ENCODE peak calls at places on chromosomes 13 and 19, in six cellular contexts. C, T, L, G, S and Q are unnamed samples. For H3F3A, the result is how much of the 10 kb centered on the place peaks cover.

GRCh38 chr13:63012016-63012415 is 1596.4 kb upstream of the PCDH20 start:
- DNase-seq in C (no peak), T (no peak), L (no peak), G (no peak), S (no peak), Q (no peak)

GRCh38 chr13:42707003-42707402 is 74.4 kb upstream of the FAM216B start:
- DNase-seq in C (no peak), T (no peak), L (no peak), G (no peak), S (no peak), Q (no peak)

GRCh38 chr13:113869263-113869662 is 5.4 kb upstream of the GAS6 start:
- DNase-seq in C (no peak), T (no peak), L (no peak), G (no peak), S (peak), Q (no peak)

GRCh38 chr19:2166741-2167738 is 3.3 kb downstream of the DOT1L start:
- DNase-seq in C (peak), T (peak), L (peak), G (peak), S (no peak), Q (no peak)

GRCh38 chr19:43687660-43687997 is 17.7 kb upstream of the PLAUR start:
- DNase-seq in C (no peak), T (no peak), L (peak), G (no peak), S (no peak), Q (no peak)

GRCh38 chr13:22758245-22758644 is 422.5 kb upstream of the SGCG start:
- DNase-seq in C (no peak), T (peak), L (no peak), G (no peak), S (no peak), Q (no peak)

GRCh38 chr19:33437351-33438015 is 64.0 kb downstream of the CEBPG start:
- DNase-seq in C (no peak), T (no peak), L (no peak), G (peak), S (no peak), Q (no peak)

GRCh38 chr13:80778302-80778701 is 437.4 kb upstream of the SPRY2 start:
- DNase-seq in C (no peak), T (no peak), L (no peak), G (no peak), S (no peak), Q (no peak)

GRCh38 chr19:18764591-18765051 is 26.5 kb downstream of the COMP start:
- DNase-seq in C (peak), T (no peak), L (no peak), G (no peak), S (no peak), Q (no peak)

GRCh38 chr13:75495938-75496337 is 14.0 kb upstream of the TBC1D4 start:
- DNase-seq in C (no peak), T (no peak), L (no peak), G (no peak), S (no peak), Q (no peak)

GRCh38 chr13:113209336-113209879 is at the start of gene CUL4A:
- DNase-seq in C (peak), T (peak), L (peak), G (peak), S (peak), Q (peak)

GRCh38 chr19:55651236-55651635 is 3.2 kb downstream of the CCDC106 start:
- DNase-seq in C (no peak), T (no peak), L (no peak), G (no peak), S (no peak), Q (no peak)

GRCh38 chr19:12868540-12869112 is 12.6 kb downstream of the DNASE2 start:
- DNase-seq in C (peak), T (peak), L (peak), G (peak), S (no peak), Q (no peak)

GRCh38 chr13:43014162-43014561 is 9.2 kb upstream of the DNAJC15 start:
- DNase-seq in C (no peak), T (no peak), L (no peak), G (peak), S (no peak), Q (no peak)

GRCh38 chr13:95296326-95296939 is 4.8 kb downstream of the ABCC4 start:
- DNase-seq in C (peak), T (peak), L (peak), G (peak), S (peak), Q (peak)

GRCh38 chr19:13037161-13037560 is 41.9 kb downstream of the NFIX start:
- DNase-seq in C (peak), T (no peak), L (peak), G (no peak), S (no peak), Q (no peak)

GRCh38 chr13:46575843-46576242 is 22.9 kb downstream of the LRCH1 start:
- DNase-seq in C (peak), T (no peak), L (no peak), G (no peak), S (no peak), Q (peak)

GRCh38 chr19:53982611-53983010 is 8.8 kb upstream of the CACNG6 start:
- DNase-seq in C (peak), T (peak), L (no peak), G (peak), S (no peak), Q (peak)

GRCh38 chr19:41476583-41476982 is 33.6 kb downstream of the ERICH4 start:
- DNase-seq in C (no peak), T (no peak), L (no peak), G (no peak), S (no peak), Q (no peak)

GRCh38 chr19:18418725-18419194 is 438 bp upstream of the SSBP4 start:
- DNase-seq in C (no peak), T (peak), L (no peak), G (no peak), S (no peak), Q (no peak)

GRCh38 chr13:45333251-45333972 is 7.6 kb downstream of the TPT1 start:
- DNase-seq in C (peak), T (no peak), L (no peak), G (no peak), S (no peak), Q (no peak)
- H3F3A ChIP-seq in C (under half), T (half or more), L (half or more), G (half or more), S (under half), Q (half or more)

GRCh38 chr19:3980353-3981251 is 4.7 kb downstream of the EEF2 start:
- DNase-seq in C (no peak), T (no peak), L (no peak), G (peak), S (no peak), Q (no peak)

GRCh38 chr19:3977242-3978143 is 6.6 kb upstream of the DAPK3 start:
- DNase-seq in C (no peak), T (peak), L (no peak), G (peak), S (no peak), Q (no peak)

GRCh38 chr19:3979674-3980352 is 5.5 kb downstream of the EEF2 start:
- DNase-seq in C (no peak), T (no peak), L (no peak), G (peak), S (no peak), Q (no peak)

GRCh38 chr19:3978145-3978544 is 7.1 kb downstream of the EEF2 start:
- DNase-seq in C (no peak), T (no peak), L (no peak), G (no peak), S (no peak), Q (no peak)

DNA sequence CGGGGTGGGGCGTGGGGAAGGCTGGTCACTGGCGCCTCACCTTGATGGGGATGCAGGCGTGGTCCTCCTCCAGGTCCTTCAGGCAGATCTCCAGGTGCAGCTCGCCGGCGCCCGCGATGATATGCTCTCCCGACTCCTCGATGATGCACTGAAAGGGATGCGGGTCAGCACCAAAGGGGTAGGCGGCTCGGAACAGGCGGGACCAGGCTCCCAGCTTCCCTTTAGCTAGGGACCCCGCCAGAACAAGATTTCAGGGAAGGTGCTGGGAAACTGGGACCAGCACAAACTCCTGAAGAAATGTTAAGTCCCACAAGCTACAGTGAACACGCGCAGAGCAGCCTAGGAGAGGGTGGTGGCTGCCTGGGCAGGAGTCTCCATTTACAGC is 6.0 kb downstream of the EEF2 start:
- DNase-seq in C (no peak), T (no peak), L (no peak), G (peak), S (no peak), Q (no peak)
- H3F3A ChIP-seq in C (under half), T (half or more), L (half or more), G (half or more), S (half or more), Q (half or more)

GRCh38 chr19:10966809-10967208 is 6.0 kb downstream of the SMARCA4 start:
- DNase-seq in C (no peak), T (no peak), L (no peak), G (no peak), S (no peak), Q (no peak)
- H3F3A ChIP-seq in C (under half), T (under half), L (under half), G (under half), S (under half), Q (under half)

DNA sequence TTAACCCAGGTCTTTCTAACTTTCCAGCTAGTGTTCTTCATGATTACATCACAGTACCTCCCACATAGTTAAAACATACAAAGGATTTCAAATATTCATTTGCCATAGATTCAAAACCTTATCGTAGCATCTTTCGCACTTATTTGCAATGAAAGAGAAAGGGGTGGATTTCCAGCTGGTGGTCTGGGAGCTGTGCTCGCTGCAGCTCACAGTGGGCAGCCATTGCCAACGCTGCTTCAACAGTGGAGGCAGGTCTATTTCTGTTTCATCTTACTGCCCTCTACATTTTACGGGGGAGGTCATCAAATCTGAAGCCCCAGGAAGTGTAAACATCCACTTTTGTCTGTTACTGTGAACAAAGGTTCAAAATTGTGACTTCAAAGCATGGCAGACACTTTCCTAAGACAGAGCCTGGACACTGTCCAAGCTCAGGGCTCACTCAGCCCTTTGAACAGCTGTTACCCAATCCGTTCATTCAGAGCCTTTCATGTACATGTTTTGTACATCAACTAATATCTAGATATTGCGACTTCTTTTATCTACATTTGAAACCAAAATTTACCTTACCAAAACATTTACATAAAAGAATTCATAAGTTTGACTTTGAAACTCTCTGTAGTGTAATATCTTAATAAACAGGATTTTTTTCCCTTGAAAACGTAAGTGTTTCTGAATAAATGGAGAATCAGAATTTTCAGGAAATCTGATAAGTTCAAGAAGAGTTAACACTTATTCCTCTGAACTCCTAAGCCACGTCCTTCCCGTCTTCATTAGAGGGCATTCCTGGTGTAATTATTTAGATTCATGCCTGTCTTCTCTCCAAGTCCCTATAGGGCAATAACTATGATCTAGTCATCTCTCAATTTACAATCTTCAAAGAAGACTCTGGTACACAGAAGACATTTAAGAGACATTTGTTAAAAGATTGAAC is 25.1 kb downstream of the STARD13 start:
- DNase-seq in C (no peak), T (no peak), L (no peak), G (no peak), S (no peak), Q (no peak)
- H3F3A ChIP-seq in C (under half), T (under half), L (under half), G (under half), S (under half), Q (under half)

GRCh38 chr13:31773538-31773937 is 34.2 kb downstream of the RXFP2 start:
- DNase-seq in C (no peak), T (no peak), L (no peak), G (no peak), S (no peak), Q (no peak)
- H3F3A ChIP-seq in C (under half), T (under half), L (under half), G (under half), S (under half), Q (under half)